ENCODE peak calls at places on chromosome X, in four cellular contexts. One of them, this sample, is unnamed.

GRCh38 chrX:65607070-65607742 is 60.2 kb upstream of the MSN start:
- DNase-seq in H4: no peak
- DNase-seq in NCI-H1105: no peak
- DNase-seq in AG08396: no peak
- DNase-seq in this sample: no peak

GRCh38 chrX:110743679-110744340 is 51.8 kb downstream of the CHRDL1 start:
- DNase-seq in H4: no peak
- DNase-seq in NCI-H1105: no peak
- DNase-seq in AG08396: no peak
- DNase-seq in this sample: no peak

GRCh38 chrX:11952176-11952720 is 186.0 kb upstream of the FRMPD4 start:
- DNase-seq in H4: no peak
- DNase-seq in NCI-H1105: no peak
- DNase-seq in AG08396: no peak
- DNase-seq in this sample: no peak

GRCh38 chrX:131704136-131704695 is 160.3 kb downstream of the OR13H1 start:
- DNase-seq in H4: peak; percentile 84
- DNase-seq in NCI-H1105: no peak
- DNase-seq in AG08396: peak; percentile 49
- DNase-seq in this sample: no peak

GRCh38 chrX:17521871-17522693 is 147.1 kb downstream of the NHS start:
- DNase-seq in H4: peak; percentile 56
- DNase-seq in NCI-H1105: peak; percentile 20
- DNase-seq in AG08396: peak; percentile 25
- DNase-seq in this sample: no peak

GRCh38 chrX:107601326-107601725 is 27.0 kb upstream of the PRPS1 start:
- DNase-seq in H4: no peak
- DNase-seq in NCI-H1105: no peak
- DNase-seq in AG08396: no peak
- DNase-seq in this sample: no peak

GRCh38 chrX:131083510-131084142 is 25.5 kb downstream of the ARHGAP36 start:
- DNase-seq in H4: no peak
- DNase-seq in NCI-H1105: no peak
- DNase-seq in AG08396: no peak
- DNase-seq in this sample: no peak

GRCh38 chrX:43505759-43506158 is 150.3 kb upstream of the MAOA start:
- DNase-seq in H4: no peak
- DNase-seq in NCI-H1105: no peak
- DNase-seq in AG08396: no peak
- DNase-seq in this sample: no peak

GRCh38 chrX:651922-652775 is 21.6 kb downstream of the SHOX start:
- DNase-seq in H4: no peak
- DNase-seq in NCI-H1105: no peak
- DNase-seq in AG08396: no peak
- DNase-seq in this sample: no peak

GRCh38 chrX:8653956-8654355 is 78.0 kb downstream of the ANOS1 start:
- DNase-seq in H4: no peak
- DNase-seq in NCI-H1105: no peak
- DNase-seq in AG08396: no peak
- DNase-seq in this sample: no peak

GRCh38 chrX:23554304-23554703 is 113.0 kb upstream of the PRDX4 start:
- DNase-seq in H4: peak; percentile 48
- DNase-seq in NCI-H1105: peak; percentile 5
- DNase-seq in AG08396: peak; percentile 6
- DNase-seq in this sample: no peak

GRCh38 chrX:68732906-68733493 is 85.5 kb downstream of the STARD8 start:
- DNase-seq in H4: peak; percentile 37
- DNase-seq in NCI-H1105: peak; percentile 4
- DNase-seq in AG08396: peak; percentile 73
- DNase-seq in this sample: peak; percentile 2

GRCh38 chrX:121146059-121146628 is 98.7 kb downstream of the GLUD2 start:
- DNase-seq in H4: no peak
- DNase-seq in NCI-H1105: no peak
- DNase-seq in AG08396: no peak
- DNase-seq in this sample: no peak

GRCh38 chrX:84907324-84907946 is 96.2 kb upstream of the APOOL start:
- DNase-seq in H4: no peak
- DNase-seq in NCI-H1105: peak; percentile 2
- DNase-seq in AG08396: no peak
- DNase-seq in this sample: no peak

GRCh38 chrX:123184858-123185251 is 777 bp downstream of the GRIA3 start:
- DNase-seq in H4: no peak
- DNase-seq in NCI-H1105: no peak
- DNase-seq in AG08396: no peak
- DNase-seq in this sample: no peak

GRCh38 chrX:120549483-120550452 is 11.0 kb downstream of the CUL4B start:
- DNase-seq in H4: peak; percentile 75
- DNase-seq in NCI-H1105: no peak
- DNase-seq in AG08396: peak; percentile 57
- DNase-seq in this sample: no peak